ENCODE peak calls at places on chromosomes 12 and 14, in nine cellular contexts. Q is activated CD8-positive, alpha-beta memory T cell treated with anti-CD3 and anti-CD28 coated beads, Interleukin-2, amount 50 U/mL, for 4 hours; I is kidney tubule cell; F is RWPE1; X is NCI-H2081 treated with DMSO at 0.1 percent for 48 hours; M is effector memory CD4-positive, alpha-beta T cell; A is small intestine; E is transverse colon; V is neural progenitor cell. O is an unnamed sample.

GRCh38 chr14:63891148-63891964 is 38.6 kb downstream of the SYNE2 start:
- DNase-seq in Q (no peak), I (peak; percentile 35), F (no peak), X (no peak), M (no peak), A (no peak), E (no peak), V (peak; percentile 36), O (no peak)

GRCh38 chr14:85387181-85387580 is 142.8 kb upstream of the FLRT2 start:
- DNase-seq in Q (no peak), I (no peak), F (no peak), X (no peak), M (no peak), A (no peak), E (no peak), V (no peak), O (no peak)

GRCh38 chr12:48092606-48093005 is 13.3 kb downstream of the SENP1 start:
- DNase-seq in Q (no peak), I (no peak), F (no peak), X (no peak), M (no peak), A (no peak), E (no peak), V (no peak), O (no peak)

GRCh38 chr14:71594828-71595227 is 337.4 kb upstream of the RGS6 start:
- DNase-seq in Q (no peak), I (no peak), F (no peak), X (no peak), M (no peak), A (no peak), E (no peak), V (peak; percentile 29), O (no peak)

GRCh38 chr14:77212933-77213656 is 31.5 kb downstream of the TMEM63C start:
- DNase-seq in Q (no peak), I (peak; percentile 74), F (peak; percentile 80), X (no peak), M (no peak), A (peak; percentile 42), E (peak; percentile 55), V (peak; percentile 80), O (no peak)

GRCh38 chr14:20857630-20858261 is 33.4 kb upstream of the RNASE3 start:
- DNase-seq in Q (peak; percentile 70), I (peak; percentile 67), F (peak; percentile 53), X (no peak), M (peak; percentile 64), A (peak; percentile 63), E (peak; percentile 71), V (peak; percentile 81), O (peak; percentile 78)

GRCh38 chr14:99774526-99775307 is 18.5 kb upstream of the EML1 start:
- DNase-seq in Q (no peak), I (no peak), F (no peak), X (no peak), M (no peak), A (no peak), E (peak; percentile 59), V (no peak), O (no peak)

GRCh38 chr12:6180300-6181051 is 19.7 kb upstream of the CD9 start:
- DNase-seq in Q (no peak), I (peak; percentile 84), F (peak; percentile 71), X (no peak), M (no peak), A (peak; percentile 84), E (no peak), V (no peak), O (no peak)

GRCh38 chr14:22095845-22096510 is 422.4 kb upstream of the OR4E1 start:
- DNase-seq in Q (peak; percentile 16), I (no peak), F (no peak), X (no peak), M (no peak), A (peak; percentile 18), E (no peak), V (no peak), O (no peak)

GRCh38 chr12:5096241-5096880 is 52.7 kb downstream of the KCNA5 start:
- DNase-seq in Q (no peak), I (peak; percentile 13), F (peak; percentile 9), X (no peak), M (no peak), A (no peak), E (no peak), V (no peak), O (no peak)

O was measured in T-helper 9 cell.